ENCODE peak calls at places on chromosome X, in four cellular contexts. O is CD4-positive, alpha-beta memory T cell; M is dorsolateral prefrontal cortex; C is heart right ventricle. A is an unnamed sample.

GRCh38 chrX:72358313-72358712 is 52.6 kb upstream of the CITED1 start:
- DNase-seq in M (no peak), O (no peak), C (no peak), A (no peak)

GRCh38 chrX:15854712-15855561 is at the start of gene AP1S2:
- DNase-seq in C (peak; percentile 90), M (peak; percentile 95), O (peak; percentile 100), A (peak; percentile 87)

GRCh38 chrX:87338510-87338909 is 179.1 kb upstream of the KLHL4 start:
- DNase-seq in O (no peak), C (no peak), M (no peak), A (no peak)

GRCh38 chrX:152873361-152873760 is 24.5 kb upstream of the ZNF185 start:
- DNase-seq in M (no peak), C (no peak), O (no peak), A (no peak)

GRCh38 chrX:153903991-153904957 is at the start of gene AVPR2:
- DNase-seq in O (no peak), M (no peak), C (peak; percentile 40), A (no peak)

GRCh38 chrX:129997081-129997480 is 14.6 kb downstream of the BCORL1 start:
- DNase-seq in O (no peak), M (no peak), C (no peak), A (no peak)

GRCh38 chrX:5829469-5829868 is 399.2 kb downstream of the NLGN4X start:
- DNase-seq in C (no peak), M (no peak), O (no peak), A (no peak)

GRCh38 chrX:143781103-143781502 is 60.6 kb upstream of the SPANXN2 start:
- DNase-seq in C (no peak), M (no peak), O (no peak), A (no peak)

GRCh38 chrX:15530318-15530717 is 29.7 kb downstream of the BMX start:
- DNase-seq in M (no peak), C (no peak), O (no peak), A (no peak)

GRCh38 chrX:45862801-45863200 is 662.1 kb upstream of the DIPK2B start:
- DNase-seq in O (no peak), M (no peak), C (no peak), A (no peak)
- H3K4me3 ChIP-seq in O (no peak overlapping the region), M (no peak overlapping the region), C (no peak overlapping the region), A (no peak overlapping the region)

DNA sequence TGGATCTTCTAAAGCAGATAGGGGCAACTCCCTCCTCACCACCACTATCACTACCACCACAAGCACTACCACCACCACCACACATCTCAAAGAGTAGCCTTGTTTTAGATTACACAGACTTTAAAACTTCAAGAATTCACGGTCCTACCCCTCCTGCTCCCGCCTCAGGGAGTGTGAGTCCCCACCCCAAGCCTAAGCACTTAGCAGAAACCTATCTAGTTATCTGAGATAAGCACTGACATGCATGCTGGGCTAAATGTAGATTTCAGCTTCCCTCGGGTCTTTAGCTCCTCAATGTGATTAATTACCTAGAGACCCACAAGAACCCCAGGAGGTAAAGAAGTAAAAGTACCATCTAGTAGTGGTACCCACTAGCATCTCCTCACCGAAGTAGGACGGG is 775 bp downstream of the AMOT start:
- DNase-seq in C (no peak), M (no peak), O (peak; percentile 6), A (no peak)
- H3K4me3 ChIP-seq in C (peak overlapping the region; percentile 84), M (peak overlapping the region; percentile 69), O (no peak overlapping the region), A (peak overlapping the region; percentile 64)

GRCh38 chrX:47285762-47286320 is 53.0 kb downstream of the USP11 start:
- DNase-seq in O (no peak), C (no peak), M (no peak), A (no peak)
- H3K4me3 ChIP-seq in O (no peak overlapping the region), C (no peak overlapping the region), M (no peak overlapping the region), A (no peak overlapping the region)

GRCh38 chrX:44913656-44914531 is 40.9 kb downstream of the KDM6A start:
- DNase-seq in O (no peak), M (no peak), C (no peak), A (no peak)

GRCh38 chrX:44908838-44909237 is 35.9 kb downstream of the KDM6A start:
- DNase-seq in C (no peak), M (no peak), O (no peak), A (no peak)

GRCh38 chrX:44918722-44919121 is 45.7 kb downstream of the KDM6A start:
- DNase-seq in M (no peak), C (no peak), O (no peak), A (no peak)

GRCh38 chrX:44915361-44915868 is 42.4 kb downstream of the KDM6A start:
- DNase-seq in M (no peak), O (no peak), C (no peak), A (no peak)

DNA sequence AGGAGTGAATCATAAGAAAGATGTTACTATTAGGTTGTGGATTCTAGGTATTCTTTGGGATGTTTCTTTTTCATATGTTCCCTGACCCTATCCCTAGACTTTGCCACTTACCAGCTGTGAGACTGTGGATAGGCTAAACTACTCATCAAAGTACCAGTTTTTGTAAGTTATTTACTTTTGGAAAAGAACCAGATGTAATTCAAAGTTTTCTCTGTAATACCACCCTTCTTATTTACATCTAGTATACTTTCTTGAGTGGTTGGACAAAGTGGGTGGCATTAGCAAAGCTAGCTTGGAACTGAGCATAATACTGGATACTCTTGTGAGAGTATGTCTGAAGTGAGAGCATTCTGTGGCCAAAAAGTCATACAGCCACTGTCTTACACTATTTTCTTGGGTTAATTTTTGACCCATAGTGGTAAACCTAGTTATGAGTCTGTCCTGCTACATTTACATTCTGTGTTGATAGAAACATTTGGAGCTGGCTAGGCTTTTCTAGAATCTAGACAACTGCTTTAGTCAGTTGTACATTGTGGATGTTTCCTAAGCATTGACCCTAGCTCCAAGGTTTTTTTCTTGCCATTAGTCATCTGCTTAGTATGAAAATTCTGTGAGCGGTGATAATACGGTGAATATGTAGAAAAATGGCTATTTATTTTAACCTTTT is 41.7 kb downstream of the KDM6A start:
- DNase-seq in M (no peak), C (no peak), O (no peak), A (no peak)
- H3K4me3 ChIP-seq in M (no peak overlapping the region), C (peak overlapping the region; percentile 2), O (no peak overlapping the region), A (no peak overlapping the region)

GRCh38 chrX:119887721-119888425 is 7.8 kb upstream of the AKAP14 start:
- DNase-seq in M (peak; percentile 45), O (peak; percentile 50), C (peak; percentile 38), A (no peak)
- H3K4me3 ChIP-seq in M (peak overlapping the region; percentile 53), O (no peak overlapping the region), C (peak overlapping the region; percentile 31), A (no peak overlapping the region)